ENCODE peak calls at places on chromosome 2, in eight cellular contexts. B, V, A, T, S, F, N and Y are unnamed samples.

GRCh38 chr2:176130917-176131616 is 1.6 kb downstream of the HOXD8 start:
- DNase-seq in B (no peak), V (no peak), A (no peak), T (no peak), S (no peak), F (no peak), N (peak), Y (no peak)

GRCh38 chr2:24972315-24972958 is 682 bp upstream of the DNAJC27 start:
- DNase-seq in B (peak), V (peak), A (peak), T (no peak), S (no peak), F (peak), N (peak), Y (peak)

GRCh38 chr2:193549661-193550060 is 1354.9 kb upstream of the TMEFF2 start:
- DNase-seq in B (no peak), V (no peak), A (peak), T (no peak), S (no peak), F (no peak), N (no peak), Y (no peak)

GRCh38 chr2:127608061-127609011 is 37.6 kb upstream of the GPR17 start:
- DNase-seq in B (no peak), V (no peak), A (no peak), T (no peak), S (no peak), F (no peak), N (no peak), Y (no peak)

GRCh38 chr2:8575810-8576423 is 105.9 kb upstream of the ID2 start:
- DNase-seq in B (peak), V (no peak), A (no peak), T (no peak), S (no peak), F (no peak), N (no peak), Y (no peak)

GRCh38 chr2:164538250-164538866 is 82.9 kb downstream of the GRB14 start:
- DNase-seq in B (no peak), V (peak), A (peak), T (no peak), S (no peak), F (peak), N (peak), Y (peak)

GRCh38 chr2:192783643-192784042 is 588.9 kb upstream of the TMEFF2 start:
- DNase-seq in B (no peak), V (no peak), A (no peak), T (no peak), S (no peak), F (no peak), N (no peak), Y (no peak)

GRCh38 chr2:136212426-136213378 is 94.8 kb upstream of the CXCR4 start:
- DNase-seq in B (peak), V (peak), A (no peak), T (no peak), S (no peak), F (no peak), N (no peak), Y (no peak)

GRCh38 chr2:84821806-84822205 is 59.1 kb downstream of the TRABD2A start:
- DNase-seq in B (no peak), V (no peak), A (no peak), T (no peak), S (no peak), F (no peak), N (no peak), Y (no peak)

GRCh38 chr2:163593941-163594340 is 141.9 kb downstream of the FIGN start:
- DNase-seq in B (no peak), V (no peak), A (no peak), T (no peak), S (no peak), F (no peak), N (no peak), Y (no peak)

GRCh38 chr2:33522571-33522970 is 46.1 kb downstream of the RASGRP3 start:
- DNase-seq in B (no peak), V (no peak), A (no peak), T (no peak), S (no peak), F (no peak), N (peak), Y (peak)

GRCh38 chr2:237483018-237483731 is 3.9 kb upstream of the MLPH start:
- DNase-seq in B (no peak), V (no peak), A (peak), T (no peak), S (no peak), F (no peak), N (peak), Y (peak)

GRCh38 chr2:69683170-69683971 is 39.8 kb upstream of the AAK1 start:
- DNase-seq in B (no peak), V (no peak), A (peak), T (no peak), S (no peak), F (no peak), N (peak), Y (peak)